ENCODE peak calls at places on chromosome 5, in seven cellular contexts. T, K, F, N, I, P and W are unnamed samples.

GRCh38 chr5:65485405-65485804 is 3.7 kb upstream of the ADAMTS6 start:
- DNase-seq in K (no peak), I (no peak), F (no peak), T (no peak), N (no peak), P (no peak), W (no peak)

GRCh38 chr5:159581502-159582249 is 251.4 kb upstream of the IL12B start:
- DNase-seq in P (peak; percentile 95), K (no peak), F (peak; percentile 94), I (peak; percentile 50), T (peak; percentile 97), N (peak; percentile 94), W (peak; percentile 76)

GRCh38 chr5:50738864-50739263 is 72.4 kb downstream of the PARP8 start:
- DNase-seq in I (no peak), K (no peak), F (no peak), P (no peak), N (no peak), T (no peak), W (no peak)

GRCh38 chr5:14706615-14707021 is 42.1 kb downstream of the OTULIN start:
- DNase-seq in P (peak; percentile 69), T (no peak), I (no peak), F (no peak), K (no peak), N (no peak), W (no peak)

GRCh38 chr5:17000296-17000939 is 64.3 kb upstream of the MYO10 start:
- DNase-seq in T (peak; percentile 64), F (peak; percentile 90), P (peak; percentile 95), K (no peak), N (peak; percentile 52), I (peak; percentile 54), W (peak; percentile 76)

GRCh38 chr5:485113-485942 is 38.9 kb downstream of the SLC9A3 start:
- DNase-seq in I (no peak), F (no peak), P (no peak), T (no peak), K (no peak), N (no peak), W (peak; percentile 19)

GRCh38 chr5:112221118-112221517 is 198.0 kb downstream of the EPB41L4A start:
- DNase-seq in N (no peak), I (no peak), P (no peak), F (no peak), T (no peak), K (no peak), W (no peak)

GRCh38 chr5:176682016-176682531 is 34.8 kb downstream of the TSPAN17 start:
- DNase-seq in F (no peak), N (no peak), P (no peak), T (no peak), K (no peak), I (no peak), W (no peak)

GRCh38 chr5:27011274-27011673 is 27.1 kb downstream of the CDH9 start:
- DNase-seq in T (no peak), K (no peak), F (no peak), N (no peak), I (no peak), P (no peak), W (no peak)

GRCh38 chr5:56147106-56147505 is 86.0 kb downstream of the ANKRD55 start:
- DNase-seq in F (no peak), I (no peak), K (no peak), N (no peak), P (no peak), T (no peak), W (no peak)

GRCh38 chr5:50744761-50745160 is 78.3 kb downstream of the PARP8 start:
- DNase-seq in I (no peak), F (no peak), N (no peak), K (no peak), T (no peak), P (peak; percentile 54), W (peak; percentile 42)

GRCh38 chr5:149773245-149774095 is 43.4 kb downstream of the PPARGC1B start:
- DNase-seq in F (no peak), I (no peak), T (no peak), P (no peak), N (no peak), K (no peak), W (no peak)

GRCh38 chr5:157611571-157612067 is 36.0 kb upstream of the ADAM19 start:
- DNase-seq in F (no peak), P (peak; percentile 89), N (no peak), I (no peak), T (no peak), K (no peak), W (no peak)

GRCh38 chr5:90161399-90161798 is 248.2 kb downstream of the CETN3 start:
- DNase-seq in P (peak; percentile 56), F (no peak), N (peak; percentile 39), T (peak; percentile 20), I (no peak), K (no peak), W (peak; percentile 24)

GRCh38 chr5:55033568-55033967 is 9.5 kb downstream of the GZMK start:
- DNase-seq in I (no peak), P (peak; percentile 67), T (no peak), K (no peak), N (no peak), F (no peak), W (no peak)

GRCh38 chr5:65418661-65419060 is 63.1 kb downstream of the ADAMTS6 start:
- DNase-seq in T (no peak), K (no peak), F (no peak), I (no peak), P (peak; percentile 63), N (no peak), W (no peak)

GRCh38 chr5:14522721-14523120 is 58.9 kb upstream of the OTULINL start:
- DNase-seq in P (no peak), T (no peak), I (no peak), N (no peak), F (no peak), K (no peak), W (no peak)

GRCh38 chr5:98880151-98880550 is 48.7 kb downstream of the CHD1 start:
- DNase-seq in N (no peak), K (no peak), T (no peak), P (no peak), I (no peak), F (no peak), W (no peak)

GRCh38 chr5:147887026-147887627 is 8.6 kb downstream of the SCGB3A2 start:
- DNase-seq in T (peak; percentile 32), N (peak; percentile 12), P (peak; percentile 6), I (no peak), F (no peak), K (no peak), W (peak; percentile 52)

GRCh38 chr5:119453045-119453383 is 717 bp downstream of the HSD17B4 start:
- DNase-seq in I (no peak), K (no peak), N (no peak), F (no peak), T (peak; percentile 14), P (peak; percentile 27), W (peak; percentile 34)

GRCh38 chr5:72109625-72110024 is 2.4 kb downstream of the MAP1B start:
- DNase-seq in F (no peak), K (no peak), I (no peak), P (no peak), T (peak; percentile 68), N (no peak), W (no peak)

GRCh38 chr5:80408976-80409926 is 1.4 kb downstream of the ZFYVE16 start:
- DNase-seq in T (peak; percentile 3), P (peak; percentile 11), I (no peak), N (no peak), K (no peak), F (no peak), W (no peak)

GRCh38 chr5:66814146-66814991 is 218.2 kb downstream of the MAST4 start:
- DNase-seq in I (peak; percentile 15), F (no peak), T (peak; percentile 66), K (no peak), N (peak; percentile 28), P (peak; percentile 40), W (peak; percentile 52)

GRCh38 chr5:84437673-84438315 is 53.1 kb upstream of the EDIL3 start:
- DNase-seq in N (peak; percentile 34), F (peak; percentile 73), T (peak; percentile 8), P (peak; percentile 94), K (no peak), I (no peak), W (peak; percentile 68)

GRCh38 chr5:139426222-139426885 is 13.0 kb downstream of the DNAJC18 start:
- DNase-seq in P (peak; percentile 93), I (no peak), N (no peak), K (no peak), T (no peak), F (no peak), W (no peak)

GRCh38 chr5:157947156-157947555 is 88.2 kb upstream of the CLINT1 start:
- DNase-seq in K (no peak), N (no peak), F (no peak), P (no peak), T (no peak), I (no peak), W (no peak)

GRCh38 chr5:181241393-181241975 is 2.2 kb downstream of the RACK1 start:
- DNase-seq in I (peak; percentile 46), T (peak; percentile 64), F (no peak), N (no peak), K (no peak), P (peak; percentile 83), W (no peak)

GRCh38 chr5:163385276-163385675 is 52.1 kb upstream of the CCNG1 start:
- DNase-seq in P (no peak), I (no peak), F (no peak), N (no peak), K (no peak), T (no peak), W (no peak)

GRCh38 chr5:79850316-79850822 is 140.7 kb downstream of the MTX3 start:
- DNase-seq in F (no peak), I (no peak), P (no peak), K (peak; percentile 67), N (no peak), T (no peak), W (no peak)

GRCh38 chr5:135880278-135880677 is 15.4 kb downstream of the IL9 start:
- DNase-seq in F (no peak), P (no peak), N (peak; percentile 15), I (peak; percentile 49), T (peak; percentile 55), K (no peak), W (no peak)

GRCh38 chr5:181189962-181190710 is 14.9 kb downstream of the TRIM7 start:
- DNase-seq in N (no peak), P (no peak), T (no peak), F (no peak), K (no peak), I (no peak), W (peak; percentile 38)

GRCh38 chr5:14577964-14578363 is 3.6 kb upstream of the OTULINL start:
- DNase-seq in T (peak; percentile 36), K (no peak), I (no peak), P (no peak), F (no peak), N (no peak), W (no peak)

GRCh38 chr5:77638763-77639451 is 394 bp upstream of the OTP start:
- DNase-seq in N (no peak), T (peak; percentile 5), P (no peak), I (no peak), K (no peak), F (no peak), W (no peak)